ENCODE peak calls at places on chromosomes 12 and 14, in five cellular contexts. One of them, this sample, is unnamed.

GRCh38 chr12:100268835-100269564 is 2.0 kb downstream of the SCYL2 start:
- DNase-seq in foreskin fibroblast: no peak
- DNase-seq in PC-3: peak; percentile 8
- DNase-seq in ovary: no peak
- DNase-seq in epithelial cell of proximal tubule: no peak
- DNase-seq in this sample: no peak

GRCh38 chr12:14239350-14239934 is 126.0 kb upstream of the ATF7IP start:
- DNase-seq in foreskin fibroblast: peak; percentile 28
- DNase-seq in PC-3: peak; percentile 63
- DNase-seq in ovary: no peak
- DNase-seq in epithelial cell of proximal tubule: no peak
- DNase-seq in this sample: no peak

GRCh38 chr12:84507914-84508313 is 404.7 kb downstream of the SLC6A15 start:
- DNase-seq in foreskin fibroblast: peak; percentile 17
- DNase-seq in PC-3: no peak
- DNase-seq in ovary: no peak
- DNase-seq in epithelial cell of proximal tubule: no peak
- DNase-seq in this sample: no peak

GRCh38 chr12:76919388-76920181 is 40.8 kb upstream of the CSRP2 start:
- DNase-seq in foreskin fibroblast: no peak
- DNase-seq in PC-3: no peak
- DNase-seq in ovary: no peak
- DNase-seq in epithelial cell of proximal tubule: no peak
- DNase-seq in this sample: no peak

GRCh38 chr14:59189822-59190368 is 1.4 kb downstream of the DAAM1 start:
- DNase-seq in foreskin fibroblast: peak; percentile 90
- DNase-seq in PC-3: peak; percentile 99
- DNase-seq in ovary: peak; percentile 79
- DNase-seq in epithelial cell of proximal tubule: peak; percentile 78
- DNase-seq in this sample: no peak

GRCh38 chr12:49527361-49528130 is 11.3 kb upstream of the KCNH3 start:
- DNase-seq in foreskin fibroblast: no peak
- DNase-seq in PC-3: no peak
- DNase-seq in ovary: no peak
- DNase-seq in epithelial cell of proximal tubule: peak; percentile 41
- DNase-seq in this sample: no peak

GRCh38 chr12:11718768-11719253 is 69.3 kb downstream of the ETV6 start:
- DNase-seq in foreskin fibroblast: peak; percentile 90
- DNase-seq in PC-3: peak; percentile 30
- DNase-seq in ovary: no peak
- DNase-seq in epithelial cell of proximal tubule: no peak
- DNase-seq in this sample: no peak

GRCh38 chr12:65656904-65657351 is 167.4 kb upstream of the HMGA2 start:
- DNase-seq in foreskin fibroblast: peak; percentile 98
- DNase-seq in PC-3: peak; percentile 99
- DNase-seq in ovary: no peak
- DNase-seq in epithelial cell of proximal tubule: peak; percentile 98
- DNase-seq in this sample: no peak

GRCh38 chr14:52917732-52918131 is 33.1 kb downstream of the FERMT2 start:
- DNase-seq in foreskin fibroblast: peak; percentile 40
- DNase-seq in PC-3: peak; percentile 57
- DNase-seq in ovary: no peak
- DNase-seq in epithelial cell of proximal tubule: no peak
- DNase-seq in this sample: no peak

GRCh38 chr12:110860833-110861291 is 14.1 kb downstream of the CCDC63 start:
- DNase-seq in foreskin fibroblast: no peak
- DNase-seq in PC-3: no peak
- DNase-seq in ovary: no peak
- DNase-seq in epithelial cell of proximal tubule: no peak
- DNase-seq in this sample: no peak

GRCh38 chr12:51409846-51410245 is 14.8 kb upstream of the SLC4A8 start:
- DNase-seq in foreskin fibroblast: no peak
- DNase-seq in PC-3: no peak
- DNase-seq in ovary: no peak
- DNase-seq in epithelial cell of proximal tubule: no peak
- DNase-seq in this sample: no peak

GRCh38 chr12:32024884-32025599 is 65.8 kb downstream of the RESF1 start:
- DNase-seq in foreskin fibroblast: no peak
- DNase-seq in PC-3: no peak
- DNase-seq in ovary: no peak
- DNase-seq in epithelial cell of proximal tubule: no peak
- DNase-seq in this sample: no peak

GRCh38 chr14:72126561-72126960 is 194.3 kb downstream of the RGS6 start:
- DNase-seq in foreskin fibroblast: no peak
- DNase-seq in PC-3: no peak
- DNase-seq in ovary: no peak
- DNase-seq in epithelial cell of proximal tubule: no peak
- DNase-seq in this sample: no peak

GRCh38 chr12:109892748-109893147 is 7.3 kb upstream of the TCHP start:
- DNase-seq in foreskin fibroblast: no peak
- DNase-seq in PC-3: no peak
- DNase-seq in ovary: no peak
- DNase-seq in epithelial cell of proximal tubule: no peak
- DNase-seq in this sample: no peak

GRCh38 chr12:14111230-14111865 is 129.9 kb upstream of the GRIN2B start:
- DNase-seq in foreskin fibroblast: no peak
- DNase-seq in PC-3: peak; percentile 30
- DNase-seq in ovary: no peak
- DNase-seq in epithelial cell of proximal tubule: peak; percentile 6
- DNase-seq in this sample: no peak

GRCh38 chr12:50415899-50416479 is 15.3 kb downstream of the LARP4 start:
- DNase-seq in foreskin fibroblast: no peak
- DNase-seq in PC-3: no peak
- DNase-seq in ovary: no peak
- DNase-seq in epithelial cell of proximal tubule: no peak
- DNase-seq in this sample: no peak

GRCh38 chr14:102016420-102017090 is 52.2 kb downstream of the DYNC1H1 start:
- DNase-seq in foreskin fibroblast: no peak
- DNase-seq in PC-3: no peak
- DNase-seq in ovary: no peak
- DNase-seq in epithelial cell of proximal tubule: no peak
- DNase-seq in this sample: no peak

GRCh38 chr12:111424793-111425251 is 19.1 kb downstream of the SH2B3 start:
- DNase-seq in foreskin fibroblast: no peak
- DNase-seq in PC-3: no peak
- DNase-seq in ovary: no peak
- DNase-seq in epithelial cell of proximal tubule: no peak
- DNase-seq in this sample: no peak

GRCh38 chr12:114302117-114302516 is 103.8 kb downstream of the TBX5 start:
- DNase-seq in foreskin fibroblast: no peak
- DNase-seq in PC-3: no peak
- DNase-seq in ovary: no peak
- DNase-seq in epithelial cell of proximal tubule: no peak
- DNase-seq in this sample: no peak

GRCh38 chr12:131190965-131191364 is 237.3 kb downstream of the ADGRD1 start:
- DNase-seq in foreskin fibroblast: no peak
- DNase-seq in PC-3: no peak
- DNase-seq in ovary: no peak
- DNase-seq in epithelial cell of proximal tubule: no peak
- DNase-seq in this sample: no peak

GRCh38 chr12:14961466-14962155 is at the start of gene ARHGDIB:
- DNase-seq in foreskin fibroblast: peak; percentile 24
- DNase-seq in PC-3: no peak
- DNase-seq in ovary: no peak
- DNase-seq in epithelial cell of proximal tubule: no peak
- DNase-seq in this sample: no peak

GRCh38 chr14:24542346-24542936 is 33.6 kb downstream of the CTSG start:
- DNase-seq in foreskin fibroblast: no peak
- DNase-seq in PC-3: no peak
- DNase-seq in ovary: no peak
- DNase-seq in epithelial cell of proximal tubule: no peak
- DNase-seq in this sample: no peak

GRCh38 chr14:57025456-57025855 is 215.2 kb upstream of the OTX2 start:
- DNase-seq in foreskin fibroblast: no peak
- DNase-seq in PC-3: no peak
- DNase-seq in ovary: no peak
- DNase-seq in epithelial cell of proximal tubule: no peak
- DNase-seq in this sample: no peak

GRCh38 chr14:68780358-68781160 is 12.3 kb downstream of the ZFP36L1 start:
- DNase-seq in foreskin fibroblast: peak; percentile 80
- DNase-seq in PC-3: peak; percentile 43
- DNase-seq in ovary: peak; percentile 79
- DNase-seq in epithelial cell of proximal tubule: no peak
- DNase-seq in this sample: no peak

GRCh38 chr12:9064815-9065606 is 50.7 kb downstream of the A2M start:
- DNase-seq in foreskin fibroblast: peak; percentile 1
- DNase-seq in PC-3: peak; percentile 67
- DNase-seq in ovary: peak; percentile 81
- DNase-seq in epithelial cell of proximal tubule: no peak
- DNase-seq in this sample: no peak

GRCh38 chr14:101027291-101027690 is 123.8 kb upstream of the RTL1 start:
- DNase-seq in foreskin fibroblast: no peak
- DNase-seq in PC-3: no peak
- DNase-seq in ovary: no peak
- DNase-seq in epithelial cell of proximal tubule: no peak
- DNase-seq in this sample: no peak

GRCh38 chr14:94128216-94128839 is 1.1 kb downstream of the IFI27L2 start:
- DNase-seq in foreskin fibroblast: no peak
- DNase-seq in PC-3: no peak
- DNase-seq in ovary: peak; percentile 37
- DNase-seq in epithelial cell of proximal tubule: no peak
- DNase-seq in this sample: no peak

GRCh38 chr12:9869307-9870161 is at the start of gene CLEC2B:
- DNase-seq in foreskin fibroblast: peak; percentile 81
- DNase-seq in PC-3: peak; percentile 69
- DNase-seq in ovary: peak; percentile 31
- DNase-seq in epithelial cell of proximal tubule: peak; percentile 39
- DNase-seq in this sample: no peak

GRCh38 chr14:20610002-20610765 is 19.0 kb upstream of the RNASE12 start:
- DNase-seq in foreskin fibroblast: peak; percentile 72
- DNase-seq in PC-3: peak; percentile 91
- DNase-seq in ovary: peak; percentile 88
- DNase-seq in epithelial cell of proximal tubule: peak; percentile 22
- DNase-seq in this sample: no peak

GRCh38 chr12:113860950-113861349 is 105.2 kb downstream of the RBM19 start:
- DNase-seq in foreskin fibroblast: peak; percentile 70
- DNase-seq in PC-3: no peak
- DNase-seq in ovary: no peak
- DNase-seq in epithelial cell of proximal tubule: no peak
- DNase-seq in this sample: no peak

GRCh38 chr14:22152161-22152870 is 436.7 kb downstream of the DAD1 start:
- DNase-seq in foreskin fibroblast: no peak
- DNase-seq in PC-3: no peak
- DNase-seq in ovary: no peak
- DNase-seq in epithelial cell of proximal tubule: no peak
- DNase-seq in this sample: no peak

GRCh38 chr14:100138082-100138787 is 21.2 kb downstream of the DEGS2 start:
- DNase-seq in foreskin fibroblast: no peak
- DNase-seq in PC-3: no peak
- DNase-seq in ovary: no peak
- DNase-seq in epithelial cell of proximal tubule: no peak
- DNase-seq in this sample: no peak

GRCh38 chr12:68565391-68565903 is 45.3 kb upstream of the RAP1B start:
- DNase-seq in foreskin fibroblast: peak; percentile 86
- DNase-seq in PC-3: peak; percentile 96
- DNase-seq in ovary: no peak
- DNase-seq in epithelial cell of proximal tubule: no peak
- DNase-seq in this sample: no peak

GRCh38 chr14:29558516-29558915 is 369.1 kb downstream of the PRKD1 start:
- DNase-seq in foreskin fibroblast: peak; percentile 34
- DNase-seq in PC-3: no peak
- DNase-seq in ovary: no peak
- DNase-seq in epithelial cell of proximal tubule: no peak
- DNase-seq in this sample: no peak

GRCh38 chr12:123410041-123410412 is 26.1 kb downstream of the KMT5A start:
- DNase-seq in foreskin fibroblast: no peak
- DNase-seq in PC-3: peak; percentile 5
- DNase-seq in ovary: no peak
- DNase-seq in epithelial cell of proximal tubule: no peak
- DNase-seq in this sample: no peak

GRCh38 chr14:50003213-50004021 is 110.5 kb downstream of the ARF6 start:
- DNase-seq in foreskin fibroblast: peak; percentile 86
- DNase-seq in PC-3: peak; percentile 89
- DNase-seq in ovary: peak; percentile 77
- DNase-seq in epithelial cell of proximal tubule: no peak
- DNase-seq in this sample: peak; percentile 60
- TF ChIP-seq CTCF in foreskin fibroblast: no peak
- TF ChIP-seq CTCF in PC-3: peak; percentile 32
- TF ChIP-seq CTCF in ovary: no peak
- TF ChIP-seq CTCF in epithelial cell of proximal tubule: peak; percentile 1
- TF ChIP-seq CTCF in this sample: no peak

GRCh38 chr12:2752676-2753371 is 41.9 kb upstream of the FKBP4 start:
- DNase-seq in foreskin fibroblast: peak; percentile 44
- DNase-seq in PC-3: peak; percentile 69
- DNase-seq in ovary: peak; percentile 88
- DNase-seq in epithelial cell of proximal tubule: no peak
- DNase-seq in this sample: no peak
- TF ChIP-seq CTCF in foreskin fibroblast: peak; percentile 44
- TF ChIP-seq CTCF in PC-3: no peak
- TF ChIP-seq CTCF in ovary: no peak
- TF ChIP-seq CTCF in epithelial cell of proximal tubule: peak; percentile 41
- TF ChIP-seq CTCF in this sample: no peak

DNA sequence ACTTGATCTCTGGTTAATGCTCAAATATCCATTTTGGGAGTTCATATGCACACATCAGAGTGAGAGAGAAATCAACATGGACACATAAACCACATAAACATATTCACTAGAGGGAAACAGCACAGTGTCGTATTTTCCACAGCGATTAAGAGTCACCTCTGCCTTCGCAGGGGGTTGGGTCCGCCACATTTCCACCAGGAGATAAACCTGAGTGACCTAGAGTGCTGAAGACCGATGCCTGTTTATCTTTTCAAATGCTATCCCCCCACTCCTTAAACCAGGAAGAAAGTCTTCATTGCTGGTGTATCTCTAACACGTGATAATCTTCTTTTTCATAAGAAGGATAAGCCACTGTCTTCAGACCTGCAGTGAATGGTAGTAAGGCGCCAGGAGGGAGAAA is 59.5 kb upstream of the FOXN3 start:
- DNase-seq in foreskin fibroblast: no peak
- DNase-seq in PC-3: no peak
- DNase-seq in ovary: no peak
- DNase-seq in epithelial cell of proximal tubule: no peak
- DNase-seq in this sample: no peak
- TF ChIP-seq CTCF in foreskin fibroblast: no peak
- TF ChIP-seq CTCF in PC-3: no peak
- TF ChIP-seq CTCF in ovary: no peak
- TF ChIP-seq CTCF in epithelial cell of proximal tubule: no peak
- TF ChIP-seq CTCF in this sample: no peak

GRCh38 chr12:87160848-87161601 is 868.2 kb downstream of the C12orf50 start:
- DNase-seq in foreskin fibroblast: no peak
- DNase-seq in PC-3: peak; percentile 94
- DNase-seq in ovary: no peak
- DNase-seq in epithelial cell of proximal tubule: no peak
- DNase-seq in this sample: no peak
- TF ChIP-seq CTCF in foreskin fibroblast: no peak
- TF ChIP-seq CTCF in PC-3: no peak
- TF ChIP-seq CTCF in ovary: no peak
- TF ChIP-seq CTCF in epithelial cell of proximal tubule: no peak
- TF ChIP-seq CTCF in this sample: no peak

This sample was measured in D721Med.